ENCODE peak calls at places on chromosomes 6 and 20, in six cellular contexts. One of them, this sample, is unnamed.

GRCh38 chr6:143336446-143337152 is 113.9 kb downstream of the ADAT2 start:
- DNase-seq in CD4-positive, alpha-beta memory T cell: no peak
- DNase-seq in psoas muscle: no peak
- DNase-seq in heart left ventricle: no peak
- DNase-seq in neural progenitor cell: no peak
- DNase-seq in SJSA1: peak; percentile 76
- DNase-seq in this sample: no peak

GRCh38 chr6:40671338-40672050 is 84.3 kb upstream of the LRFN2 start:
- DNase-seq in CD4-positive, alpha-beta memory T cell: no peak
- DNase-seq in psoas muscle: no peak
- DNase-seq in heart left ventricle: no peak
- DNase-seq in neural progenitor cell: no peak
- DNase-seq in SJSA1: no peak
- DNase-seq in this sample: no peak

GRCh38 chr20:38212806-38213606 is 47.5 kb downstream of the KIAA1755 start:
- DNase-seq in CD4-positive, alpha-beta memory T cell: no peak
- DNase-seq in psoas muscle: no peak
- DNase-seq in heart left ventricle: peak; percentile 38
- DNase-seq in neural progenitor cell: no peak
- DNase-seq in SJSA1: no peak
- DNase-seq in this sample: no peak

GRCh38 chr20:53900380-53900999 is 169.9 kb downstream of the BCAS1 start:
- DNase-seq in CD4-positive, alpha-beta memory T cell: no peak
- DNase-seq in psoas muscle: no peak
- DNase-seq in heart left ventricle: no peak
- DNase-seq in neural progenitor cell: no peak
- DNase-seq in SJSA1: peak; percentile 64
- DNase-seq in this sample: no peak

GRCh38 chr6:137705166-137706064 is 161.6 kb upstream of the TNFAIP3 start:
- DNase-seq in CD4-positive, alpha-beta memory T cell: peak; percentile 77
- DNase-seq in psoas muscle: peak; percentile 52
- DNase-seq in heart left ventricle: peak; percentile 47
- DNase-seq in neural progenitor cell: peak; percentile 67
- DNase-seq in SJSA1: peak; percentile 60
- DNase-seq in this sample: peak; percentile 63

GRCh38 chr6:148345176-148345575 is 2.5 kb downstream of the SASH1 start:
- DNase-seq in CD4-positive, alpha-beta memory T cell: no peak
- DNase-seq in psoas muscle: no peak
- DNase-seq in heart left ventricle: no peak
- DNase-seq in neural progenitor cell: no peak
- DNase-seq in SJSA1: no peak
- DNase-seq in this sample: no peak

GRCh38 chr20:13130100-13130706 is 90.9 kb upstream of the ISM1 start:
- DNase-seq in CD4-positive, alpha-beta memory T cell: no peak
- DNase-seq in psoas muscle: no peak
- DNase-seq in heart left ventricle: no peak
- DNase-seq in neural progenitor cell: no peak
- DNase-seq in SJSA1: no peak
- DNase-seq in this sample: no peak

GRCh38 chr20:24629668-24630067 is 160.2 kb downstream of the SYNDIG1 start:
- DNase-seq in CD4-positive, alpha-beta memory T cell: no peak
- DNase-seq in psoas muscle: no peak
- DNase-seq in heart left ventricle: no peak
- DNase-seq in neural progenitor cell: no peak
- DNase-seq in SJSA1: no peak
- DNase-seq in this sample: no peak

GRCh38 chr20:58967652-58968429 is 13.2 kb upstream of the NELFCD start:
- DNase-seq in CD4-positive, alpha-beta memory T cell: no peak
- DNase-seq in psoas muscle: no peak
- DNase-seq in heart left ventricle: no peak
- DNase-seq in neural progenitor cell: no peak
- DNase-seq in SJSA1: no peak
- DNase-seq in this sample: no peak

GRCh38 chr6:22041797-22042489 is 254.9 kb downstream of the PRL start:
- DNase-seq in CD4-positive, alpha-beta memory T cell: no peak
- DNase-seq in psoas muscle: no peak
- DNase-seq in heart left ventricle: no peak
- DNase-seq in neural progenitor cell: no peak
- DNase-seq in SJSA1: no peak
- DNase-seq in this sample: no peak

GRCh38 chr6:105594821-105595220 is 191.9 kb upstream of the PREP start:
- DNase-seq in CD4-positive, alpha-beta memory T cell: no peak
- DNase-seq in psoas muscle: no peak
- DNase-seq in heart left ventricle: no peak
- DNase-seq in neural progenitor cell: no peak
- DNase-seq in SJSA1: peak; percentile 58
- DNase-seq in this sample: no peak

GRCh38 chr6:215335-216034 is 76.8 kb upstream of the DUSP22 start:
- DNase-seq in CD4-positive, alpha-beta memory T cell: peak; percentile 19
- DNase-seq in psoas muscle: no peak
- DNase-seq in heart left ventricle: no peak
- DNase-seq in neural progenitor cell: no peak
- DNase-seq in SJSA1: no peak
- DNase-seq in this sample: no peak

GRCh38 chr20:33444797-33445560 is 1.4 kb upstream of the SNTA1 start:
- DNase-seq in CD4-positive, alpha-beta memory T cell: no peak
- DNase-seq in psoas muscle: peak; percentile 31
- DNase-seq in heart left ventricle: peak; percentile 49
- DNase-seq in neural progenitor cell: no peak
- DNase-seq in SJSA1: no peak
- DNase-seq in this sample: no peak

GRCh38 chr6:42726026-42726425 is 3.6 kb upstream of the PRPH2 start:
- DNase-seq in CD4-positive, alpha-beta memory T cell: no peak
- DNase-seq in psoas muscle: no peak
- DNase-seq in heart left ventricle: no peak
- DNase-seq in neural progenitor cell: no peak
- DNase-seq in SJSA1: no peak
- DNase-seq in this sample: no peak

GRCh38 chr6:170162771-170163404 is 128.0 kb downstream of the DLL1 start:
- DNase-seq in CD4-positive, alpha-beta memory T cell: no peak
- DNase-seq in psoas muscle: no peak
- DNase-seq in heart left ventricle: no peak
- DNase-seq in neural progenitor cell: no peak
- DNase-seq in SJSA1: no peak
- DNase-seq in this sample: no peak

GRCh38 chr6:170160628-170161611 is 130.0 kb downstream of the DLL1 start:
- DNase-seq in CD4-positive, alpha-beta memory T cell: no peak
- DNase-seq in psoas muscle: no peak
- DNase-seq in heart left ventricle: no peak
- DNase-seq in neural progenitor cell: no peak
- DNase-seq in SJSA1: no peak
- DNase-seq in this sample: no peak

GRCh38 chr6:170163405-170164170 is 127.3 kb downstream of the DLL1 start:
- DNase-seq in CD4-positive, alpha-beta memory T cell: no peak
- DNase-seq in psoas muscle: no peak
- DNase-seq in heart left ventricle: no peak
- DNase-seq in neural progenitor cell: no peak
- DNase-seq in SJSA1: no peak
- DNase-seq in this sample: no peak

GRCh38 chr6:170160031-170160627 is 130.7 kb downstream of the DLL1 start:
- DNase-seq in CD4-positive, alpha-beta memory T cell: no peak
- DNase-seq in psoas muscle: no peak
- DNase-seq in heart left ventricle: no peak
- DNase-seq in neural progenitor cell: no peak
- DNase-seq in SJSA1: no peak
- DNase-seq in this sample: no peak

GRCh38 chr6:170162011-170162770 is 128.7 kb downstream of the DLL1 start:
- DNase-seq in CD4-positive, alpha-beta memory T cell: no peak
- DNase-seq in psoas muscle: no peak
- DNase-seq in heart left ventricle: no peak
- DNase-seq in neural progenitor cell: no peak
- DNase-seq in SJSA1: no peak
- DNase-seq in this sample: no peak
- H3K9me3 ChIP-seq in CD4-positive, alpha-beta memory T cell: no peaks in the 10 kb centered on the region
- H3K9me3 ChIP-seq in psoas muscle: no peaks in the 10 kb centered on the region
- H3K9me3 ChIP-seq in heart left ventricle: no peaks in the 10 kb centered on the region
- H3K9me3 ChIP-seq in neural progenitor cell: no peaks in the 10 kb centered on the region
- H3K9me3 ChIP-seq in SJSA1: peaks cover 29% of the 10 kb centered on the region
- H3K9me3 ChIP-seq in this sample: no peaks in the 10 kb centered on the region

DNA sequence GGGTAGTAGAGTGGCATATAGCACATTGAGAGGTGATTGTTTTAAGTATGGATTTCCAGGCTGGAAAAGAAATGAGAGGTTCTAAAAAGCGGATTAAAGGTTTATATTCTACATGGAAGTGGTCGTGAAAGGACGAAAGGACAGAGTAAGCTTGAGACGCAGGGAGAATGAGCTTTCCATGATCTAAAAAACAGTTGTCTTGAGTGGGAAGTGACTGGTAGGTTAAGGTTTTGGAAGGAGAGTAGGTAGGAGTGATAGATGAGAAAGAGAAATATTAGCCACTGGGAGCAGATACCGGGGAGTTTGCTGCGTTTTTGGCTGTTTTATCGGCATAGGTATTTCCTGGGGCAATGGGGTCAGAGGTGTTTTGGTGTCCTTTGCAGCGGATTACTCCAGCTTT is 750.6 kb upstream of the ADGRB3 start:
- DNase-seq in CD4-positive, alpha-beta memory T cell: no peak
- DNase-seq in psoas muscle: no peak
- DNase-seq in heart left ventricle: no peak
- DNase-seq in neural progenitor cell: no peak
- DNase-seq in SJSA1: no peak
- DNase-seq in this sample: no peak
- H3K9me3 ChIP-seq in CD4-positive, alpha-beta memory T cell: no peaks in the 10 kb centered on the region
- H3K9me3 ChIP-seq in psoas muscle: no peaks in the 10 kb centered on the region
- H3K9me3 ChIP-seq in heart left ventricle: no peaks in the 10 kb centered on the region
- H3K9me3 ChIP-seq in neural progenitor cell: no peaks in the 10 kb centered on the region
- H3K9me3 ChIP-seq in SJSA1: no peaks in the 10 kb centered on the region
- H3K9me3 ChIP-seq in this sample: no peaks in the 10 kb centered on the region

DNA sequence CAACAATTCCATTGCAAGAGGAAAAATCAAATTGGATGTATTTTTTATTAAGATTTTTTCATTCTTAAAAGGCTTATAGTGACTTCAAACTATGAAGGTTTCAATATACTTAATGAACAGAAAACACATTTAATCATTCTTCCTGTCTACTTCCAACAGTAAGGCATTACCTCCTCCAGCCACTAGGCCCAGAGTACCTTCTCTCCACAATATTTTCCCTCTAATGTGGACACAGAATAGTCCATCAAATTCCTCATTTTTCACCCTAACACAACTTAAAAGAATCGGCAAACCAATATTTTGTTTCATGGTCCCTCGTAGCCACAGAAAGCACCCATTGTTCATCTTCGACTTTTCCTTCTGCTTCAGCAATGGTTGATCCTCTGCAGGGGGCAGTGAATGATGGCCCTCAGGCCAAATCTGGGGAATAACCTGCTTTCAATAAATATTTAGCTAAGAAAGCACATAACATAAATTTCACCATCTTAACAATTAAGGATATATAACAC is 335.4 kb upstream of the ID4 start:
- DNase-seq in CD4-positive, alpha-beta memory T cell: no peak
- DNase-seq in psoas muscle: no peak
- DNase-seq in heart left ventricle: no peak
- DNase-seq in neural progenitor cell: no peak
- DNase-seq in SJSA1: no peak
- DNase-seq in this sample: no peak
- H3K9me3 ChIP-seq in CD4-positive, alpha-beta memory T cell: peaks cover under 1% of the 10 kb centered on the region
- H3K9me3 ChIP-seq in psoas muscle: peaks cover 21% of the 10 kb centered on the region
- H3K9me3 ChIP-seq in heart left ventricle: peaks cover 4% of the 10 kb centered on the region
- H3K9me3 ChIP-seq in neural progenitor cell: peaks cover 5% of the 10 kb centered on the region
- H3K9me3 ChIP-seq in SJSA1: peaks cover 10% of the 10 kb centered on the region
- H3K9me3 ChIP-seq in this sample: no peaks in the 10 kb centered on the region

GRCh38 chr6:164832410-164832809 is 477.0 kb downstream of the C6orf118 start:
- DNase-seq in CD4-positive, alpha-beta memory T cell: no peak
- DNase-seq in psoas muscle: no peak
- DNase-seq in heart left ventricle: no peak
- DNase-seq in neural progenitor cell: no peak
- DNase-seq in SJSA1: no peak
- DNase-seq in this sample: no peak

GRCh38 chr6:164842085-164842484 is 467.3 kb downstream of the C6orf118 start:
- DNase-seq in CD4-positive, alpha-beta memory T cell: no peak
- DNase-seq in psoas muscle: no peak
- DNase-seq in heart left ventricle: no peak
- DNase-seq in neural progenitor cell: no peak
- DNase-seq in SJSA1: no peak
- DNase-seq in this sample: no peak

GRCh38 chr6:164838068-164838615 is 471.3 kb downstream of the C6orf118 start:
- DNase-seq in CD4-positive, alpha-beta memory T cell: no peak
- DNase-seq in psoas muscle: no peak
- DNase-seq in heart left ventricle: no peak
- DNase-seq in neural progenitor cell: no peak
- DNase-seq in SJSA1: no peak
- DNase-seq in this sample: no peak
- H3K9me3 ChIP-seq in CD4-positive, alpha-beta memory T cell: no peaks in the 10 kb centered on the region
- H3K9me3 ChIP-seq in psoas muscle: no peaks in the 10 kb centered on the region
- H3K9me3 ChIP-seq in heart left ventricle: no peaks in the 10 kb centered on the region
- H3K9me3 ChIP-seq in neural progenitor cell: no peaks in the 10 kb centered on the region
- H3K9me3 ChIP-seq in SJSA1: no peaks in the 10 kb centered on the region
- H3K9me3 ChIP-seq in this sample: no peaks in the 10 kb centered on the region

GRCh38 chr20:39873286-39873685 is 815.8 kb downstream of the MAFB start:
- DNase-seq in CD4-positive, alpha-beta memory T cell: no peak
- DNase-seq in psoas muscle: no peak
- DNase-seq in heart left ventricle: no peak
- DNase-seq in neural progenitor cell: no peak
- DNase-seq in SJSA1: no peak
- DNase-seq in this sample: no peak
- H3K9me3 ChIP-seq in CD4-positive, alpha-beta memory T cell: no peaks in the 10 kb centered on the region
- H3K9me3 ChIP-seq in psoas muscle: no peaks in the 10 kb centered on the region
- H3K9me3 ChIP-seq in heart left ventricle: no peaks in the 10 kb centered on the region
- H3K9me3 ChIP-seq in neural progenitor cell: no peaks in the 10 kb centered on the region
- H3K9me3 ChIP-seq in SJSA1: no peaks in the 10 kb centered on the region
- H3K9me3 ChIP-seq in this sample: no peaks in the 10 kb centered on the region